ENCODE peak calls at places on chromosomes 2 and 18, in six cellular contexts. P is DND-41, N is GM13976, G is mammary epithelial cell, A is fibroblast of mammary gland, H is choroid plexus epithelial cell. J is an unnamed sample.

GRCh38 chr18:58669731-58670379 is 1.4 kb upstream of the MALT1 start:
- DNase-seq in P (no peak), N (no peak), G (peak; percentile 90), A (peak; percentile 76), H (peak; percentile 30), J (peak; percentile 20)

GRCh38 chr2:240800241-240800640 is 19.8 kb downstream of the KIF1A start:
- DNase-seq in P (no peak), N (no peak), G (no peak), A (no peak), H (peak; percentile 17), J (no peak)

GRCh38 chr2:97935719-97936161 is 60.0 kb downstream of the TMEM131 start:
- DNase-seq in P (peak; percentile 36), N (no peak), G (peak; percentile 64), A (peak; percentile 71), H (peak; percentile 83), J (peak; percentile 36)

GRCh38 chr2:218285604-218286003 is 6.7 kb downstream of the TMBIM1 start:
- DNase-seq in P (no peak), N (no peak), G (peak; percentile 68), A (peak; percentile 76), H (no peak), J (no peak)

GRCh38 chr2:207137922-207138321 is 27.8 kb downstream of the KLF7 start:
- DNase-seq in P (no peak), N (no peak), G (no peak), A (no peak), H (no peak), J (no peak)

GRCh38 chr2:11636593-11637295 is 33.3 kb downstream of the NTSR2 start:
- DNase-seq in P (no peak), N (no peak), G (no peak), A (no peak), H (no peak), J (no peak)

GRCh38 chr18:30858562-30858961 is 184.0 kb downstream of the DSC3 start:
- DNase-seq in P (no peak), N (no peak), G (no peak), A (no peak), H (no peak), J (no peak)

GRCh38 chr2:239193925-239194687 is 206.7 kb downstream of the HDAC4 start:
- DNase-seq in P (no peak), N (no peak), G (no peak), A (peak; percentile 23), H (peak; percentile 31), J (no peak)

GRCh38 chr2:152613235-152613634 is 104.0 kb downstream of the PRPF40A start:
- DNase-seq in P (no peak), N (peak; percentile 35), G (no peak), A (peak; percentile 63), H (no peak), J (no peak)

GRCh38 chr2:120751553-120751952 is 15.9 kb downstream of the GLI2 start:
- DNase-seq in P (no peak), N (no peak), G (peak; percentile 34), A (no peak), H (peak; percentile 72), J (no peak)

GRCh38 chr2:38776531-38776930 is 1.5 kb upstream of the GEMIN6 start:
- DNase-seq in P (no peak), N (no peak), G (no peak), A (no peak), H (no peak), J (no peak)

GRCh38 chr2:168574856-168575630 is 119.0 kb downstream of the CERS6 start:
- DNase-seq in P (no peak), N (no peak), G (peak; percentile 26), A (no peak), H (peak; percentile 45), J (no peak)

GRCh38 chr2:134582547-134582899 is 136.3 kb downstream of the TMEM163 start:
- DNase-seq in P (peak; percentile 36), N (no peak), G (no peak), A (no peak), H (no peak), J (no peak)

DNA sequence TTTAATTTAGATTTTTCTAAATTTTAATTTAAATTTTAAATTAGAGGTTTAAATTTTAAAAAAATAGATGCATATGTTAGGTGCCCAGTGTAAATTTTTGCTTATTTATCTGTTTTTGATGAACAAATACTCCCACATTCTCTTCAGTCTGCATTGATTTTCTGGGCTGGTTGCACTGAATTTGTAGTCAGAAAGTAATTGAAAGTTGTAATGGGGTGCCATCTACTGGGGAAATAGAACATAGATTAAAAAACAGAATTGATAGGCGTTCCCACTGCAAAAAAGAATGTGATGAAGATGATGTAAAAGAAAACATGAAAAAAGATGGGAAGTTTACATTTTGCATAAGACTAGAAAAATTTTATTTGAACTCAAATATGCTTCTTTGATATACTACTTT is 51.7 kb upstream of the CCDC85A start:
- DNase-seq in P (no peak), N (peak; percentile 43), G (peak; percentile 17), A (peak; percentile 53), H (peak; percentile 76), J (peak; percentile 6)
- TF ChIP-seq CTCF in P (peak; percentile 62), N (peak; percentile 13), G (peak; percentile 42), A (peak; percentile 48), H (peak; percentile 52), J (peak; percentile 30)

GRCh38 chr2:195732569-195732968 is 75.5 kb downstream of the SLC39A10 start:
- DNase-seq in P (no peak), N (no peak), G (no peak), A (no peak), H (no peak), J (no peak)
- TF ChIP-seq CTCF in P (no peak), N (no peak), G (no peak), A (no peak), H (no peak), J (no peak)

GRCh38 chr2:181104512-181105121 is 124.2 kb downstream of the UBE2E3 start:
- DNase-seq in P (peak; percentile 39), N (no peak), G (peak; percentile 48), A (peak; percentile 79), H (peak; percentile 89), J (peak; percentile 67)
- TF ChIP-seq CTCF in P (peak; percentile 92), N (peak; percentile 61), G (peak; percentile 68), A (peak; percentile 84), H (peak; percentile 77), J (peak; percentile 70)

GRCh38 chr2:122139739-122140138 is 384.3 kb downstream of the TSN start:
- DNase-seq in P (no peak), N (no peak), G (no peak), A (no peak), H (no peak), J (no peak)

GRCh38 chr2:122135353-122135947 is 380.0 kb downstream of the TSN start:
- DNase-seq in P (no peak), N (no peak), G (no peak), A (no peak), H (no peak), J (no peak)

GRCh38 chr2:122132292-122132691 is 376.8 kb downstream of the TSN start:
- DNase-seq in P (no peak), N (no peak), G (peak; percentile 14), A (peak; percentile 35), H (peak; percentile 0), J (no peak)

GRCh38 chr2:122138561-122138960 is 383.1 kb downstream of the TSN start:
- DNase-seq in P (no peak), N (no peak), G (no peak), A (no peak), H (no peak), J (no peak)

DNA sequence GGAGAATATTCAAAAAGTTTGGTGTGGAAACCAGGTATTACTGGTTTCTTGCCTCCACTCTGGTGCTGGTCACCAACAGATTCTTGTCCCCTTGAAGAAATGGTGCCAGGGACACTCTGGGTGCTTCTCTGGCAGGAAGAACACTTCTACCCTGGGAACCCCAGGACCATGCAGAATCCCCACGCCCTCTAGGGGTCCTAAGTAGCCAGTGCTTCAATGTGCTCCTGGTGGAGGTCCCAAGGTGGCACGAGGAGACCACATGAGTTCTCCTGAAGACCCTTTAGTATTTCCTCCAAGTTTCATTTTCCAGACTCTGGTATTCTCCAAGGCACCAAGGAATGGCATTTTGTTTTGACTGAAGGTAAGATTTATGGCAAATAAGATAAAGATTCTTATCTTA is 380.6 kb downstream of the TSN start:
- DNase-seq in P (peak; percentile 31), N (peak; percentile 29), G (peak; percentile 9), A (peak; percentile 8), H (peak; percentile 4), J (no peak)
- TF ChIP-seq CTCF in P (peak; percentile 69), N (peak; percentile 36), G (peak; percentile 64), A (peak; percentile 23), H (peak; percentile 35), J (peak; percentile 67)

GRCh38 chr18:67608171-67608570 is 91.7 kb upstream of the DSEL start:
- DNase-seq in P (no peak), N (no peak), G (no peak), A (no peak), H (no peak), J (no peak)
- TF ChIP-seq CTCF in P (no peak), N (no peak), G (no peak), A (no peak), H (no peak), J (no peak)

J was measured in brain microvascular endothelial cell.